ENCODE peak calls at places on chromosomes 16 and 17, in four cellular contexts. F is fibroblast of lung, V is mucosa of descending colon, E is tibial artery. Q is an unnamed sample.

GRCh38 chr16:56576585-56577299 is 11.9 kb downstream of the MT4 start:
- DNase-seq in V (peak), E (peak), F (peak), Q (no peak)

GRCh38 chr17:27649929-27650328 is 18.9 kb downstream of the LGALS9 start:
- DNase-seq in V (no peak), E (peak), F (no peak), Q (no peak)

GRCh38 chr17:10119203-10120112 is 78.9 kb downstream of the GAS7 start:
- DNase-seq in E (peak), F (no peak), V (peak), Q (no peak)

GRCh38 chr17:9432867-9433495 is 142.6 kb downstream of the STX8 start:
- DNase-seq in V (no peak), F (peak), E (no peak), Q (peak)

GRCh38 chr16:66292241-66292935 is 74.1 kb upstream of the CDH5 start:
- DNase-seq in V (no peak), E (no peak), F (no peak), Q (no peak)

GRCh38 chr16:70604407-70605283 is 41.7 kb upstream of the IL34 start:
- DNase-seq in V (no peak), E (no peak), F (no peak), Q (no peak)

GRCh38 chr17:29107084-29107483 is 64.1 kb downstream of the PIPOX start:
- DNase-seq in F (no peak), V (no peak), E (no peak), Q (no peak)

GRCh38 chr16:66300037-66300436 is 66.5 kb upstream of the CDH5 start:
- DNase-seq in F (no peak), V (no peak), E (no peak), Q (no peak)

GRCh38 chr17:43129671-43130010 is 4.5 kb upstream of the BRCA1 start:
- DNase-seq in V (no peak), E (no peak), F (no peak), Q (no peak)

GRCh38 chr17:44349553-44350070 is 4.5 kb downstream of the GRN start:
- DNase-seq in E (no peak), F (no peak), V (no peak), Q (no peak)

GRCh38 chr16:70578035-70578434 is 54.4 kb downstream of the SF3B3 start:
- DNase-seq in E (peak), F (no peak), V (no peak), Q (no peak)

GRCh38 chr17:43448720-43449469 is 34.9 kb upstream of the DHX8 start:
- DNase-seq in V (no peak), F (no peak), E (no peak), Q (no peak)

GRCh38 chr16:57115504-57116182 is 23.3 kb downstream of the CPNE2 start:
- DNase-seq in F (peak), E (peak), V (no peak), Q (no peak)

GRCh38 chr17:4327638-4328037 is 38.8 kb downstream of the UBE2G1 start:
- DNase-seq in E (no peak), F (peak), V (no peak), Q (peak)

GRCh38 chr17:68512967-68513474 is 791 bp downstream of the PRKAR1A start:
- DNase-seq in E (peak), V (no peak), F (peak), Q (no peak)

GRCh38 chr17:63609820-63610573 is 9.3 kb downstream of the TACO1 start:
- DNase-seq in E (no peak), F (no peak), V (no peak), Q (no peak)

GRCh38 chr17:66527335-66527734 is 224.9 kb downstream of the PRKCA start:
- DNase-seq in V (no peak), E (no peak), F (no peak), Q (no peak)

GRCh38 chr17:49748791-49749190 is 15.1 kb downstream of the FAM117A start:
- DNase-seq in F (no peak), E (no peak), V (no peak), Q (no peak)

GRCh38 chr16:51374346-51374745 is 223.3 kb upstream of the SALL1 start:
- DNase-seq in V (no peak), F (peak), E (no peak), Q (peak)

GRCh38 chr17:32479074-32479617 is 7.6 kb upstream of the CDK5R1 start:
- DNase-seq in F (no peak), V (no peak), E (no peak), Q (no peak)

GRCh38 chr16:89344846-89345577 is 127.5 kb downstream of the ZNF778 start:
- DNase-seq in V (no peak), E (no peak), F (no peak), Q (no peak)

GRCh38 chr17:29583324-29584248 is 5.9 kb downstream of the GIT1 start:
- DNase-seq in F (no peak), V (peak), E (no peak), Q (no peak)

GRCh38 chr17:82281076-82281475 is 7.6 kb upstream of the CSNK1D start:
- DNase-seq in E (no peak), V (peak), F (no peak), Q (no peak)

GRCh38 chr17:15998031-15998574 is 1.4 kb downstream of the ZSWIM7 start:
- DNase-seq in E (no peak), F (no peak), V (no peak), Q (no peak)

GRCh38 chr16:4870138-4870671 is 22.9 kb downstream of the UBN1 start:
- DNase-seq in V (no peak), E (no peak), F (no peak), Q (no peak)

GRCh38 chr17:75250009-75250471 is 11.4 kb downstream of the GGA3 start:
- DNase-seq in E (no peak), V (no peak), F (peak), Q (no peak)

GRCh38 chr16:49593423-49594040 is 219.9 kb downstream of the C16orf78 start:
- DNase-seq in F (no peak), V (no peak), E (no peak), Q (no peak)

GRCh38 chr17:41773190-41773588 is 13.3 kb downstream of the JUP start:
- DNase-seq in F (peak), E (no peak), V (peak), Q (peak)

GRCh38 chr17:1574697-1575471 is 12.3 kb upstream of the PITPNA start:
- DNase-seq in F (no peak), V (no peak), E (no peak), Q (no peak)
- H3K4me3 ChIP-seq in F (no peak), V (no peak), E (no peak), Q (no peak)

GRCh38 chr16:69260019-69260418 is 51.1 kb upstream of the VPS4A start:
- DNase-seq in V (no peak), E (no peak), F (no peak), Q (no peak)
- TF ChIP-seq CTCF in V (no peak), E (no peak), F (no peak), Q (no peak)

GRCh38 chr16:2288701-2289100 is 20.8 kb upstream of the RNPS1 start:
- DNase-seq in E (no peak), V (no peak), F (no peak), Q (no peak)
- H3K4me3 ChIP-seq in E (no peak), V (no peak), F (no peak), Q (no peak)

GRCh38 chr16:84569382-84569987 is 48.4 kb downstream of the COTL1 start:
- DNase-seq in E (peak), F (no peak), V (peak), Q (no peak)

GRCh38 chr16:84566580-84567244 is 51.2 kb downstream of the COTL1 start:
- DNase-seq in E (no peak), V (no peak), F (no peak), Q (no peak)

GRCh38 chr16:84568066-84568465 is 49.8 kb downstream of the COTL1 start:
- DNase-seq in V (no peak), F (no peak), E (no peak), Q (no peak)

GRCh38 chr16:84565669-84566495 is 52.0 kb downstream of the COTL1 start:
- DNase-seq in E (no peak), F (no peak), V (no peak), Q (no peak)

GRCh38 chr16:84567446-84567962 is 50.4 kb downstream of the COTL1 start:
- DNase-seq in F (no peak), V (no peak), E (no peak), Q (no peak)
- TF ChIP-seq CTCF in F (no peak), V (no peak), E (no peak), Q (no peak)

GRCh38 chr17:40347319-40348135 is 17.0 kb downstream of the GJD3 start:
- DNase-seq in F (no peak), V (peak), E (no peak), Q (no peak)

GRCh38 chr17:40346768-40347154 is 17.8 kb downstream of the GJD3 start:
- DNase-seq in F (no peak), E (peak), V (no peak), Q (no peak)

GRCh38 chr17:40344321-40345160 is 20.0 kb downstream of the GJD3 start:
- DNase-seq in E (no peak), F (no peak), V (peak), Q (no peak)

GRCh38 chr17:40345161-40346034 is 19.1 kb downstream of the GJD3 start:
- DNase-seq in E (peak), V (peak), F (peak), Q (no peak)

DNA sequence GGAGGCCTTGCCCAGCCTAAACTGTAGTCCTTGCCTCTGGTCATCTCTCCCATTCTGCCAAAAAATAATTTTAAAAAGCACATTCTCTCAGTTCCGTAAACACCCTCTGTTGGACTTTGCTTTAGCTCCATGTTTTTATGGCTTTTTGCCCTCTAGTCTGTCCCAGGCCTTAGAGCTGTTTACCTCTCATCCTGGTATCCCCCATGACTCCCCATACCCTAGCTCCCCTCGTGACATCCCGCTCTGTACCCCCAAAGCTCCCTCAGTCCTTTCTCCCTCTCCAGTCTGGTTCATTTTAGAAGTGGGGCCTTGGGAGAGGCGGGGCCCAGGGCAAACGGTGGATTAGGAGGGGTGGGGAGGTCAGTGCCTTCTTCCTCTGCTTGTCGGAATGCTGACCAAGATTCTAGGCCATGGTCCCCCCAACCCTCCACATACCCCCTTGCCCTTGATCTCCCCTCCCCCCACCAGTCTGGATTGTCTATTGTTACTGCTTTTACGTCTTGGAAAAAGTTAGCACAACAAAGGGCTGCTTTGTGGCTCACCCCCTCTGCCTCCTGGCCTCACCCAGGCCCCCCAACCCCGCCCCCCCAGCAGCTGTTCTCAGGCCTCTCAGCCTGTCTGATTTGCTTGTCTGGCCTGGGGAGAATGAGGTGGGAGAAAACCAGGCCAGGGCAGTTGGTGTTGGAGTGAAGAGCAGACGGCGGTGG is 18.3 kb downstream of the GJD3 start:
- DNase-seq in E (peak), F (peak), V (peak), Q (no peak)
- H3K4me3 ChIP-seq in E (peak), F (peak), V (no peak), Q (peak)

GRCh38 chr16:67546761-67547422 is 15.4 kb upstream of the CTCF start:
- DNase-seq in V (peak), F (peak), E (no peak), Q (no peak)
- TF ChIP-seq CTCF in V (peak), F (peak), E (peak), Q (peak)

GRCh38 chr17:35590249-35590824 is 3.2 kb downstream of the AP2B1 start:
- DNase-seq in F (no peak), E (no peak), V (no peak), Q (no peak)

GRCh38 chr17:35596530-35597233 is 9.6 kb downstream of the AP2B1 start:
- DNase-seq in V (no peak), F (no peak), E (no peak), Q (no peak)

GRCh38 chr17:35597604-35598003 is 10.5 kb downstream of the AP2B1 start:
- DNase-seq in V (no peak), F (no peak), E (no peak), Q (no peak)

DNA sequence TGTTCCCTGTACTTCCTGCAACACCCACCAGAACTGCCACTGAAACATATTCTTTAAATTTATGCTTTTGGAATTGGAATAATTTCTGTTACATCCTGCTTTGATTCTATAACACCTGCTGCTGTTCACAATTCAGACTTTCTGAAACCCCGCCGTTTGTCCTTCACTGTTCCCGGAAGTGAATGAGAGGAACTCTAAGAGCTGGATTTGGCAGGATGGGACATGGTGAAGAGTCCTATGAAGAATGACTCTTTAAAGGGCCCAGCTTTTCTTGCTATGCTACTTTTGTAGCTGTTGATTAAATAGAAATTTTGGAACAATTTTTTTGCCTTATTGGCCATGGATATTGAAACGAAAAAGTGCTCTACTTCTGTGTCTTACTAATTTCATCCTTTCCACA is 8.9 kb downstream of the AP2B1 start:
- DNase-seq in V (no peak), E (no peak), F (no peak), Q (no peak)
- H3K4me3 ChIP-seq in V (no peak), E (no peak), F (no peak), Q (no peak)

GRCh38 chr16:58226790-58227189 is 28.9 kb upstream of the CSNK2A2 start:
- DNase-seq in F (no peak), E (no peak), V (no peak), Q (no peak)

GRCh38 chr16:58230259-58230658 is 32.4 kb upstream of the CSNK2A2 start:
- DNase-seq in F (no peak), V (no peak), E (no peak), Q (no peak)

GRCh38 chr16:58222532-58223316 is 24.8 kb upstream of the CSNK2A2 start:
- DNase-seq in F (peak), V (no peak), E (no peak), Q (no peak)

GRCh38 chr16:58225965-58226602 is 28.2 kb upstream of the CSNK2A2 start:
- DNase-seq in F (no peak), V (no peak), E (no peak), Q (no peak)
- TF ChIP-seq CTCF in F (no peak), V (no peak), E (no peak), Q (no peak)

GRCh38 chr16:19882641-19883040 is 2.0 kb downstream of the GPRC5B start:
- DNase-seq in F (no peak), E (no peak), V (no peak), Q (no peak)

GRCh38 chr16:19881028-19881427 is 3.6 kb downstream of the GPRC5B start:
- DNase-seq in E (no peak), F (no peak), V (no peak), Q (no peak)

GRCh38 chr16:19883296-19883951 is 1.2 kb downstream of the GPRC5B start:
- DNase-seq in E (peak), F (peak), V (peak), Q (no peak)

GRCh38 chr16:19882186-19882585 is 2.5 kb downstream of the GPRC5B start:
- DNase-seq in F (peak), E (no peak), V (no peak), Q (no peak)

DNA sequence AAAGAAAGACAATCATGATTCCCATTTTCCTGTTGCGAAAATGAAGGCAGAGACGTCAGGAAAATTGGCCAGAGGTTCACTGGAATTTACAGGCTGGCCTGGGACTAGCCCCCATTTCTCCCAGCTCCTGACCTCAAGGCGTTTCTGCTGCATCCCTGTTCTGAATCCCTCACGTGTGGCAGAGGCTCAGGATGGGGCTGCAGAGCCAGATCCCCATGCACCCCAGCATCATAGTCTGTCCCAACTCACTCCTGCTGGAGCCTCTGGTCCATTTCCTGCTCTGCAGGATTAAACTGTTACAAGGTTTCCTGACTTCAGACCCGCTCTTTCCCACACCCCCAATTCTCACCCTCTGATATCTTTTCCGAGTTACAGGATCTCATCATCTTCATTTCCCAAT is 2.9 kb downstream of the GPRC5B start:
- DNase-seq in F (no peak), V (no peak), E (no peak), Q (no peak)
- H3K4me3 ChIP-seq in F (no peak), V (no peak), E (no peak), Q (no peak)